ENCODE peak calls at places on chromosomes 11 and 22, in nine cellular contexts. One of them, this sample, is unnamed. For H3K9me3, the result is how much of the 10 kb centered on the place peaks cover.

GRCh38 chr11:38323961-38324761 is 1726.1 kb upstream of the RAG2 start:
- DNase-seq in tibial artery: no peak
- DNase-seq in spleen: no peak
- DNase-seq in endodermal cell: peak
- DNase-seq in neural progenitor cell: no peak
- DNase-seq in cardiac muscle cell: no peak
- DNase-seq in pancreas: no peak
- DNase-seq in kidney: no peak
- DNase-seq in OCI-LY7: no peak
- DNase-seq in this sample: no peak

GRCh38 chr11:95364324-95365295 is 133.6 kb upstream of the SESN3 start:
- DNase-seq in tibial artery: no peak
- DNase-seq in kidney: no peak
- DNase-seq in neural progenitor cell: no peak
- DNase-seq in OCI-LY7: no peak
- DNase-seq in endodermal cell: no peak
- DNase-seq in cardiac muscle cell: peak
- DNase-seq in pancreas: no peak
- DNase-seq in spleen: no peak
- DNase-seq in this sample: no peak

GRCh38 chr11:125224391-125225015 is 60.0 kb downstream of the PKNOX2 start:
- DNase-seq in OCI-LY7: no peak
- DNase-seq in pancreas: peak
- DNase-seq in tibial artery: peak
- DNase-seq in neural progenitor cell: peak
- DNase-seq in endodermal cell: peak
- DNase-seq in cardiac muscle cell: peak
- DNase-seq in kidney: no peak
- DNase-seq in spleen: no peak
- DNase-seq in this sample: no peak

GRCh38 chr11:79353706-79354105 is 87.1 kb downstream of the TENM4 start:
- DNase-seq in spleen: no peak
- DNase-seq in cardiac muscle cell: no peak
- DNase-seq in kidney: no peak
- DNase-seq in endodermal cell: no peak
- DNase-seq in neural progenitor cell: no peak
- DNase-seq in pancreas: no peak
- DNase-seq in tibial artery: no peak
- DNase-seq in OCI-LY7: no peak
- DNase-seq in this sample: no peak

GRCh38 chr11:27234043-27234668 is 128.9 kb downstream of the CCDC34 start:
- DNase-seq in cardiac muscle cell: peak
- DNase-seq in neural progenitor cell: peak
- DNase-seq in kidney: no peak
- DNase-seq in spleen: peak
- DNase-seq in OCI-LY7: peak
- DNase-seq in endodermal cell: no peak
- DNase-seq in pancreas: no peak
- DNase-seq in tibial artery: peak
- DNase-seq in this sample: no peak

GRCh38 chr22:46195487-46196165 is 45.3 kb downstream of the PPARA start:
- DNase-seq in tibial artery: no peak
- DNase-seq in endodermal cell: no peak
- DNase-seq in spleen: no peak
- DNase-seq in pancreas: no peak
- DNase-seq in kidney: no peak
- DNase-seq in OCI-LY7: no peak
- DNase-seq in cardiac muscle cell: no peak
- DNase-seq in neural progenitor cell: no peak
- DNase-seq in this sample: no peak

GRCh38 chr11:93686812-93687211 is 25.3 kb downstream of the CEP295 start:
- DNase-seq in spleen: no peak
- DNase-seq in endodermal cell: no peak
- DNase-seq in tibial artery: no peak
- DNase-seq in pancreas: no peak
- DNase-seq in neural progenitor cell: no peak
- DNase-seq in OCI-LY7: no peak
- DNase-seq in kidney: no peak
- DNase-seq in cardiac muscle cell: peak
- DNase-seq in this sample: no peak

GRCh38 chr11:128342511-128343133 is 244.7 kb downstream of the ETS1 start:
- DNase-seq in tibial artery: no peak
- DNase-seq in spleen: peak
- DNase-seq in neural progenitor cell: no peak
- DNase-seq in kidney: no peak
- DNase-seq in pancreas: no peak
- DNase-seq in endodermal cell: peak
- DNase-seq in OCI-LY7: peak
- DNase-seq in cardiac muscle cell: peak
- DNase-seq in this sample: no peak

GRCh38 chr11:26187639-26188038 is 144.3 kb upstream of the ANO3 start:
- DNase-seq in cardiac muscle cell: peak
- DNase-seq in endodermal cell: no peak
- DNase-seq in OCI-LY7: no peak
- DNase-seq in pancreas: no peak
- DNase-seq in neural progenitor cell: no peak
- DNase-seq in tibial artery: peak
- DNase-seq in spleen: no peak
- DNase-seq in kidney: no peak
- DNase-seq in this sample: no peak

GRCh38 chr11:100498780-100499179 is 188.3 kb upstream of the ARHGAP42 start:
- DNase-seq in neural progenitor cell: no peak
- DNase-seq in kidney: no peak
- DNase-seq in endodermal cell: no peak
- DNase-seq in cardiac muscle cell: no peak
- DNase-seq in spleen: no peak
- DNase-seq in OCI-LY7: no peak
- DNase-seq in tibial artery: no peak
- DNase-seq in pancreas: no peak
- DNase-seq in this sample: no peak

GRCh38 chr22:49923445-49923844 is 5.0 kb downstream of the CRELD2 start:
- DNase-seq in kidney: no peak
- DNase-seq in spleen: no peak
- DNase-seq in tibial artery: no peak
- DNase-seq in neural progenitor cell: no peak
- DNase-seq in pancreas: no peak
- DNase-seq in cardiac muscle cell: no peak
- DNase-seq in OCI-LY7: no peak
- DNase-seq in endodermal cell: no peak
- DNase-seq in this sample: no peak

GRCh38 chr11:60910711-60911366 is 3.1 kb upstream of the TMEM109 start:
- DNase-seq in neural progenitor cell: no peak
- DNase-seq in spleen: no peak
- DNase-seq in kidney: no peak
- DNase-seq in tibial artery: no peak
- DNase-seq in OCI-LY7: peak
- DNase-seq in cardiac muscle cell: no peak
- DNase-seq in pancreas: no peak
- DNase-seq in endodermal cell: no peak
- DNase-seq in this sample: no peak
- H3K4me3 ChIP-seq in neural progenitor cell: no peak
- H3K4me3 ChIP-seq in spleen: no peak
- H3K4me3 ChIP-seq in kidney: no peak
- H3K4me3 ChIP-seq in tibial artery: no peak
- H3K4me3 ChIP-seq in OCI-LY7: peak
- H3K4me3 ChIP-seq in cardiac muscle cell: no peak
- H3K4me3 ChIP-seq in pancreas: no peak
- H3K4me3 ChIP-seq in endodermal cell: no peak
- H3K4me3 ChIP-seq in this sample: no peak

GRCh38 chr11:114621072-114621471 is 25.5 kb upstream of the NXPE4 start:
- DNase-seq in pancreas: no peak
- DNase-seq in OCI-LY7: no peak
- DNase-seq in kidney: no peak
- DNase-seq in tibial artery: no peak
- DNase-seq in endodermal cell: peak
- DNase-seq in cardiac muscle cell: no peak
- DNase-seq in spleen: no peak
- DNase-seq in neural progenitor cell: no peak
- DNase-seq in this sample: no peak
- H3K9me3 ChIP-seq in pancreas: under half
- H3K9me3 ChIP-seq in OCI-LY7: half or more
- H3K9me3 ChIP-seq in kidney: under half
- H3K9me3 ChIP-seq in tibial artery: under half
- H3K9me3 ChIP-seq in endodermal cell: half or more
- H3K9me3 ChIP-seq in cardiac muscle cell: under half
- H3K9me3 ChIP-seq in spleen: under half
- H3K9me3 ChIP-seq in neural progenitor cell: under half
- H3K9me3 ChIP-seq in this sample: under half

GRCh38 chr11:11332141-11332710 is 20.8 kb downstream of the CSNK2A3 start:
- DNase-seq in cardiac muscle cell: no peak
- DNase-seq in neural progenitor cell: no peak
- DNase-seq in tibial artery: no peak
- DNase-seq in spleen: no peak
- DNase-seq in endodermal cell: no peak
- DNase-seq in pancreas: no peak
- DNase-seq in OCI-LY7: no peak
- DNase-seq in kidney: no peak
- DNase-seq in this sample: no peak

GRCh38 chr11:11335043-11335442 is 18.0 kb downstream of the CSNK2A3 start:
- DNase-seq in cardiac muscle cell: no peak
- DNase-seq in spleen: no peak
- DNase-seq in kidney: no peak
- DNase-seq in OCI-LY7: no peak
- DNase-seq in neural progenitor cell: no peak
- DNase-seq in tibial artery: no peak
- DNase-seq in endodermal cell: no peak
- DNase-seq in pancreas: no peak
- DNase-seq in this sample: no peak

GRCh38 chr11:11338304-11338703 is 14.7 kb downstream of the CSNK2A3 start:
- DNase-seq in cardiac muscle cell: no peak
- DNase-seq in OCI-LY7: no peak
- DNase-seq in kidney: no peak
- DNase-seq in neural progenitor cell: no peak
- DNase-seq in tibial artery: no peak
- DNase-seq in spleen: no peak
- DNase-seq in pancreas: no peak
- DNase-seq in endodermal cell: no peak
- DNase-seq in this sample: no peak

GRCh38 chr11:11334607-11335006 is 18.4 kb downstream of the CSNK2A3 start:
- DNase-seq in OCI-LY7: no peak
- DNase-seq in cardiac muscle cell: no peak
- DNase-seq in neural progenitor cell: no peak
- DNase-seq in endodermal cell: no peak
- DNase-seq in tibial artery: no peak
- DNase-seq in spleen: no peak
- DNase-seq in pancreas: no peak
- DNase-seq in kidney: no peak
- DNase-seq in this sample: no peak

DNA sequence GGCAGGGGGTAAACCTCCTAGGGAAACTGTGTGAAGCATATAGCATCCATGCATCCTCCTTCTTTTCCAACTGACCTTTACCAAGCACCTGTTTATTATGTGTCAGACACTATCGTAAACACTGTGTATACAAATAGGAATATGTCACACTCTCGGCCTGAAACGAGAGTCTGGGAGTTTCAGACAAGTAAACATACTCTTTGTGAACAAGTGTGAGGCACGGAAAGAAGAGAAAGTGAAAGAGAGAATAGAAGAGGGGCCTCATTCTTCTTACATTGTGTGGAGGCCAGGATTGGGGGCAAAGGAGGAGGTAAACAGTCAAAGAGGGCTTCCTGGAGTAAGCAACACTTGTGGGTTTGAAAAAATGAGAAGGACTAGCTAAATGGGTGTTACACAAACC is 16.4 kb downstream of the CSNK2A3 start:
- DNase-seq in tibial artery: no peak
- DNase-seq in pancreas: no peak
- DNase-seq in neural progenitor cell: no peak
- DNase-seq in cardiac muscle cell: no peak
- DNase-seq in OCI-LY7: no peak
- DNase-seq in kidney: no peak
- DNase-seq in spleen: no peak
- DNase-seq in endodermal cell: no peak
- DNase-seq in this sample: no peak
- TF ChIP-seq CTCF in tibial artery: no peak
- TF ChIP-seq CTCF in pancreas: no peak
- TF ChIP-seq CTCF in neural progenitor cell: no peak
- TF ChIP-seq CTCF in cardiac muscle cell: no peak
- TF ChIP-seq CTCF in OCI-LY7: no peak
- TF ChIP-seq CTCF in kidney: no peak
- TF ChIP-seq CTCF in spleen: no peak
- TF ChIP-seq CTCF in endodermal cell: no peak
- TF ChIP-seq CTCF in this sample: no peak

GRCh38 chr11:68372625-68373024 is 60.2 kb downstream of the LRP5 start:
- DNase-seq in spleen: no peak
- DNase-seq in endodermal cell: no peak
- DNase-seq in tibial artery: no peak
- DNase-seq in pancreas: no peak
- DNase-seq in cardiac muscle cell: no peak
- DNase-seq in OCI-LY7: no peak
- DNase-seq in neural progenitor cell: no peak
- DNase-seq in kidney: no peak
- DNase-seq in this sample: no peak

GRCh38 chr11:68373189-68373809 is 60.9 kb downstream of the LRP5 start:
- DNase-seq in OCI-LY7: no peak
- DNase-seq in endodermal cell: no peak
- DNase-seq in tibial artery: peak
- DNase-seq in kidney: peak
- DNase-seq in neural progenitor cell: no peak
- DNase-seq in spleen: no peak
- DNase-seq in pancreas: no peak
- DNase-seq in cardiac muscle cell: peak
- DNase-seq in this sample: no peak

GRCh38 chr11:68375337-68375736 is 62.9 kb downstream of the LRP5 start:
- DNase-seq in neural progenitor cell: no peak
- DNase-seq in spleen: no peak
- DNase-seq in pancreas: no peak
- DNase-seq in OCI-LY7: no peak
- DNase-seq in endodermal cell: no peak
- DNase-seq in kidney: no peak
- DNase-seq in tibial artery: no peak
- DNase-seq in cardiac muscle cell: no peak
- DNase-seq in this sample: no peak

GRCh38 chr11:68374531-68374930 is 62.1 kb downstream of the LRP5 start:
- DNase-seq in neural progenitor cell: no peak
- DNase-seq in kidney: no peak
- DNase-seq in tibial artery: no peak
- DNase-seq in pancreas: no peak
- DNase-seq in OCI-LY7: no peak
- DNase-seq in endodermal cell: no peak
- DNase-seq in cardiac muscle cell: peak
- DNase-seq in spleen: no peak
- DNase-seq in this sample: no peak

DNA sequence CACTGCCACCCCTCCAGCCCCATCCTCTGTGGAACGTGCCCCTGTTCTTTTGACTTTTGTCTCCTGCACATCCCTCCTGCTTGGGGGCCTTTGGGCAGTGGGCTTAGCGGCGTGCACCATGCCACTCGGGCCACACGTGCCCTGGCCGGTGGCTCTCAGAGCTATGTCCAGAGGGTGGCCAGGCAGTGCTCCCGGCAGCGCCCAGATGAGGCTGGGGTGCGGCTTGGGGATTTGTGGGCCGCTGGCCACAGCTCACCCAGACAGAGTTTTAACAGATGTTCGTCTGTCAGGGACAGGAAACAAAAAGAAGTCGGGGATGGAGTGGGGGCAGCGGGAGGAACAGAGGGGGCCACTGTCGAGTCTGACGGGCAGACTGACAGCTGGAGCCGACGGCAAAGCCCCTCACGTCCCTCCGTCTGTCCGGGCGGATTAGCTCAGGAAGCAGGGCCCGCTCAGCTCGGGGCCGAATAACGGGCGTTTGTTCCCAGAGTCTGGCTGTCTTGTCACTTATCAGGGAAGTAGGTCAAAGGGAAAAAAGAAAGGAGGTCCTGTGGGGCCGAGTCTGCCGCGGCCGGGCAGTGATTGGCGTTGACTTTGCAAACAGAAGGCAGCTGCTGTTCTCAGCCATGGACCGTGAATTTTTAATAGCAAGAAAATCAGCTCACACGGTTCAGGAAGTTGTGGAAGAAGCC is 61.6 kb downstream of the LRP5 start:
- DNase-seq in cardiac muscle cell: peak
- DNase-seq in OCI-LY7: no peak
- DNase-seq in neural progenitor cell: peak
- DNase-seq in tibial artery: no peak
- DNase-seq in endodermal cell: no peak
- DNase-seq in spleen: no peak
- DNase-seq in kidney: peak
- DNase-seq in pancreas: peak
- DNase-seq in this sample: no peak
- H3K4me3 ChIP-seq in cardiac muscle cell: no peak
- H3K4me3 ChIP-seq in OCI-LY7: no peak
- H3K4me3 ChIP-seq in neural progenitor cell: no peak
- H3K4me3 ChIP-seq in tibial artery: peak
- H3K4me3 ChIP-seq in endodermal cell: no peak
- H3K4me3 ChIP-seq in spleen: peak
- H3K4me3 ChIP-seq in kidney: no peak
- H3K4me3 ChIP-seq in pancreas: no peak
- H3K4me3 ChIP-seq in this sample: peak

This sample was measured in breast epithelium.